ENCODE peak calls at places on chromosomes 12 and 14, in eight cellular contexts. U is transverse colon, L is right cardiac atrium, I is HepG2, F is tibial artery, E is left ventricle myocardium inferior, N is GM12878, J is upper lobe of right lung. H is an unnamed sample.
A peak's percentile ranks its signal among the peaks of the same experiment; 100 is the strongest.

GRCh38 chr14:59632381-59632780 is 55.8 kb upstream of the CCDC175 start:
- DNase-seq in U (peak; percentile 30), L (no peak), I (peak; percentile 20), F (no peak), E (no peak), N (no peak), J (no peak), H (no peak)

GRCh38 chr12:92408072-92408900 is 262.6 kb upstream of the BTG1 start:
- DNase-seq in U (peak; percentile 56), L (no peak), I (peak; percentile 4), F (no peak), E (no peak), N (no peak), J (no peak), H (no peak)

GRCh38 chr12:62319058-62319457 is 58.9 kb downstream of the USP15 start:
- DNase-seq in U (no peak), L (no peak), I (no peak), F (no peak), E (no peak), N (no peak), J (no peak), H (no peak)

GRCh38 chr12:42921741-42922511 is 332.4 kb upstream of the PRICKLE1 start:
- DNase-seq in U (no peak), L (no peak), I (no peak), F (no peak), E (no peak), N (no peak), J (no peak), H (no peak)

GRCh38 chr12:51056242-51056641 is 8.1 kb downstream of the LETMD1 start:
- DNase-seq in U (no peak), L (no peak), I (no peak), F (no peak), E (no peak), N (no peak), J (no peak), H (no peak)

GRCh38 chr12:104668274-104668718 is 211.5 kb downstream of the CHST11 start:
- DNase-seq in U (peak; percentile 39), L (peak; percentile 84), I (no peak), F (no peak), E (peak; percentile 51), N (no peak), J (no peak), H (no peak)

GRCh38 chr12:123069436-123070266 is 81.2 kb downstream of the PITPNM2 start:
- DNase-seq in U (no peak), L (no peak), I (peak; percentile 49), F (no peak), E (no peak), N (no peak), J (no peak), H (peak; percentile 25)

GRCh38 chr12:132946507-132946820 is 9.6 kb downstream of the ZNF605 start:
- DNase-seq in U (no peak), L (no peak), I (no peak), F (no peak), E (no peak), N (no peak), J (no peak), H (no peak)

GRCh38 chr12:78229491-78230209 is 399.0 kb downstream of the NAV3 start:
- DNase-seq in U (peak; percentile 44), L (no peak), I (peak; percentile 28), F (no peak), E (no peak), N (peak; percentile 21), J (no peak), H (no peak)

GRCh38 chr14:54329082-54329695 is 67.6 kb upstream of the CDKN3 start:
- DNase-seq in U (peak; percentile 34), L (peak; percentile 55), I (peak; percentile 65), F (no peak), E (peak; percentile 19), N (no peak), J (no peak), H (peak; percentile 30)

GRCh38 chr12:41905703-41906297 is 238.9 kb downstream of the GXYLT1 start:
- DNase-seq in U (no peak), L (no peak), I (no peak), F (no peak), E (no peak), N (no peak), J (no peak), H (no peak)

GRCh38 chr12:452667-453210 is 7.0 kb upstream of the B4GALNT3 start:
- DNase-seq in U (peak; percentile 56), L (peak; percentile 86), I (no peak), F (no peak), E (no peak), N (no peak), J (peak; percentile 69), H (no peak)

GRCh38 chr12:52918351-52918750 is 13.5 kb upstream of the KRT8 start:
- DNase-seq in U (no peak), L (no peak), I (no peak), F (no peak), E (no peak), N (no peak), J (no peak), H (no peak)

GRCh38 chr12:131721548-131721947 is 10.7 kb downstream of the SFSWAP start:
- DNase-seq in U (no peak), L (no peak), I (no peak), F (no peak), E (no peak), N (no peak), J (no peak), H (no peak)

GRCh38 chr14:33404054-33404453 is 465.4 kb downstream of the NPAS3 start:
- DNase-seq in U (no peak), L (no peak), I (no peak), F (no peak), E (no peak), N (no peak), J (no peak), H (no peak)

GRCh38 chr12:81263072-81263471 is 185.2 kb downstream of the ACSS3 start:
- DNase-seq in U (no peak), L (no peak), I (no peak), F (no peak), E (no peak), N (no peak), J (no peak), H (no peak)

GRCh38 chr14:44912041-44912869 is 49.5 kb downstream of the KLHL28 start:
- DNase-seq in U (no peak), L (peak; percentile 73), I (no peak), F (no peak), E (peak; percentile 16), N (no peak), J (no peak), H (no peak)

GRCh38 chr12:57461326-57461903 is 1.8 kb downstream of the GLI1 start:
- DNase-seq in U (peak; percentile 78), L (peak; percentile 91), I (no peak), F (peak; percentile 87), E (peak; percentile 74), N (no peak), J (peak; percentile 71), H (peak; percentile 50)

GRCh38 chr12:128542844-128543243 is 275.9 kb downstream of the TMEM132C start:
- DNase-seq in U (no peak), L (no peak), I (no peak), F (no peak), E (no peak), N (no peak), J (no peak), H (no peak)

GRCh38 chr14:21436567-21437062 is 19.3 kb downstream of the CHD8 start:
- DNase-seq in U (no peak), L (no peak), I (no peak), F (no peak), E (no peak), N (no peak), J (no peak), H (no peak)

GRCh38 chr12:128613821-128614220 is 209.9 kb downstream of the SLC15A4 start:
- DNase-seq in U (no peak), L (no peak), I (no peak), F (no peak), E (no peak), N (no peak), J (no peak), H (no peak)

GRCh38 chr14:61567838-61568571 is 127.3 kb upstream of the HIF1A start:
- DNase-seq in U (no peak), L (peak; percentile 68), I (no peak), F (peak; percentile 77), E (no peak), N (no peak), J (no peak), H (no peak)
- H3K4me3 ChIP-seq in U (peak overlapping the region; percentile 44), L (no peak overlapping the region), I (no peak overlapping the region), F (peak overlapping the region; percentile 30), E (peak overlapping the region; percentile 54), N (peak overlapping the region; percentile 66), J (peak overlapping the region; percentile 36), H (peak overlapping the region; percentile 33)

GRCh38 chr14:76948976-76949375 is 79.5 kb downstream of the IRF2BPL start:
- DNase-seq in U (no peak), L (no peak), I (no peak), F (no peak), E (no peak), N (no peak), J (no peak), H (no peak)

GRCh38 chr14:76948213-76948947 is 80.1 kb downstream of the IRF2BPL start:
- DNase-seq in U (peak; percentile 64), L (no peak), I (peak; percentile 46), F (no peak), E (no peak), N (no peak), J (peak; percentile 73), H (no peak)

GRCh38 chr14:76947838-76948184 is 80.7 kb downstream of the IRF2BPL start:
- DNase-seq in U (no peak), L (no peak), I (no peak), F (no peak), E (no peak), N (no peak), J (no peak), H (no peak)

GRCh38 chr14:76947078-76947837 is 81.2 kb downstream of the IRF2BPL start:
- DNase-seq in U (peak; percentile 89), L (peak; percentile 97), I (peak; percentile 74), F (peak; percentile 95), E (peak; percentile 90), N (peak; percentile 67), J (peak; percentile 95), H (peak; percentile 93)

GRCh38 chr14:76946753-76947077 is 81.8 kb downstream of the IRF2BPL start:
- DNase-seq in U (no peak), L (no peak), I (no peak), F (no peak), E (no peak), N (no peak), J (no peak), H (no peak)
- H3K4me1 ChIP-seq in U (peaks cover 25% of the 10 kb centered on the region), L (peaks cover 15% of the 10 kb centered on the region), I (peaks cover 81% of the 10 kb centered on the region), F (peaks cover 39% of the 10 kb centered on the region), E (peaks cover 50% of the 10 kb centered on the region), N (peaks cover 32% of the 10 kb centered on the region), J (peaks cover 42% of the 10 kb centered on the region), H (peaks cover 26% of the 10 kb centered on the region)

DNA sequence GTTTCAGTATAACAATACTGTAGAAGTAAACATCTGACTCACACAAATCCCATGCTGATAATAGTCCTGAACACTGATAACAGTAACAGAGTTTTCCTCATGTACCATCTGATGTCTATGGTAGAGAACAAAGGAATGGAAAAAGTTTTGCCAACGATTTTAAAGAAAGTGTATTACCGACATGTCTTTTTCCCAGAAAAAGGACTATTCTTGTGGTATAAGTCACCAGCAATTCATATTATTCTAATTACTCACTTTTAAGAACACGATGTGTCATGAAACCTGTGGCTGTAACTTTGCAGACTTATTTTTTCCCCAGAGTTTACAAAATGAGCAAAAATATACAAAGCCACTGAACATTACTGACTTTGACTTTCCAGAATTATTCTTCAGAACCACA is 40.1 kb upstream of the DCN start:
- DNase-seq in U (no peak), L (no peak), I (no peak), F (no peak), E (no peak), N (no peak), J (no peak), H (no peak)
- H3K4me3 ChIP-seq in U (no peak overlapping the region), L (no peak overlapping the region), I (no peak overlapping the region), F (no peak overlapping the region), E (no peak overlapping the region), N (no peak overlapping the region), J (no peak overlapping the region), H (no peak overlapping the region)

GRCh38 chr14:96268426-96269358 is 12.7 kb downstream of the BDKRB1 start:
- DNase-seq in U (peak; percentile 58), L (no peak), I (no peak), F (no peak), E (no peak), N (no peak), J (no peak), H (peak; percentile 70)
- H3K4me1 ChIP-seq in U (peaks cover 4% of the 10 kb centered on the region), L (no peaks in the 10 kb centered on the region), I (peaks cover 22% of the 10 kb centered on the region), F (no peaks in the 10 kb centered on the region), E (no peaks in the 10 kb centered on the region), N (no peaks in the 10 kb centered on the region), J (no peaks in the 10 kb centered on the region), H (peaks cover 18% of the 10 kb centered on the region)

H was measured in pancreas.